ENCODE peak calls at places on chromosomes 4 and X, in six cellular contexts. T is esophagus muscularis mucosa, D is spleen, E is Calu3, X is mammary epithelial cell, L is WTC11. H is an unnamed sample.

GRCh38 chr4:120062663-120063195 is 3.9 kb downstream of the MAD2L1 start:
- DNase-seq in X (no peak), L (no peak), D (no peak), T (no peak), E (no peak), H (no peak)

GRCh38 chrX:10156199-10157031 is at the start of gene CLCN4:
- DNase-seq in L (peak; percentile 58), X (no peak), D (peak; percentile 88), T (no peak), E (peak; percentile 84), H (no peak)

GRCh38 chr4:164892018-164892417 is 15.0 kb downstream of the APELA start:
- DNase-seq in X (no peak), D (no peak), L (no peak), T (no peak), E (no peak), H (no peak)

GRCh38 chr4:53620956-53621355 is 29.7 kb upstream of the LNX1 start:
- DNase-seq in D (no peak), T (no peak), X (no peak), E (no peak), L (no peak), H (no peak)

GRCh38 chr4:36172650-36173049 is 71.7 kb downstream of the ARAP2 start:
- DNase-seq in D (no peak), T (no peak), L (no peak), E (no peak), X (no peak), H (no peak)

GRCh38 chrX:8607326-8607725 is 124.6 kb downstream of the ANOS1 start:
- DNase-seq in X (peak; percentile 61), E (no peak), L (no peak), T (no peak), D (no peak), H (no peak)

GRCh38 chr4:48194986-48195773 is 61.1 kb upstream of the TXK start:
- DNase-seq in X (peak; percentile 26), L (no peak), E (no peak), D (no peak), T (no peak), H (no peak)

GRCh38 chrX:38561951-38562719 is 793 bp downstream of the TSPAN7 start:
- DNase-seq in X (no peak), L (peak; percentile 19), E (no peak), D (peak; percentile 78), T (no peak), H (peak; percentile 80)

GRCh38 chr4:170589597-170590191 is 499.9 kb upstream of the AADAT start:
- DNase-seq in T (no peak), D (no peak), X (peak; percentile 54), L (no peak), E (peak; percentile 12), H (no peak)

GRCh38 chr4:92825785-92826184 is 522.0 kb downstream of the GRID2 start:
- DNase-seq in T (no peak), E (no peak), L (no peak), D (no peak), X (no peak), H (no peak)

GRCh38 chr4:44674471-44674870 is 3.7 kb upstream of the GUF1 start:
- DNase-seq in L (no peak), D (no peak), T (no peak), E (no peak), X (no peak), H (no peak)
- TF ChIP-seq CTCF in L (no peak), D (no peak), T (no peak), E (no peak), X (no peak), H (peak; percentile 63)

GRCh38 chrX:128616933-128617332 is 564.7 kb upstream of the ACTRT1 start:
- DNase-seq in L (no peak), X (peak; percentile 0), E (no peak), D (no peak), T (no peak), H (no peak)

GRCh38 chrX:128623361-128623760 is 571.2 kb upstream of the ACTRT1 start:
- DNase-seq in T (no peak), D (peak; percentile 63), E (no peak), X (no peak), L (no peak), H (peak; percentile 79)

GRCh38 chrX:128622296-128622695 is 570.1 kb upstream of the ACTRT1 start:
- DNase-seq in E (no peak), D (peak; percentile 59), X (no peak), L (no peak), T (no peak), H (peak; percentile 62)

DNA sequence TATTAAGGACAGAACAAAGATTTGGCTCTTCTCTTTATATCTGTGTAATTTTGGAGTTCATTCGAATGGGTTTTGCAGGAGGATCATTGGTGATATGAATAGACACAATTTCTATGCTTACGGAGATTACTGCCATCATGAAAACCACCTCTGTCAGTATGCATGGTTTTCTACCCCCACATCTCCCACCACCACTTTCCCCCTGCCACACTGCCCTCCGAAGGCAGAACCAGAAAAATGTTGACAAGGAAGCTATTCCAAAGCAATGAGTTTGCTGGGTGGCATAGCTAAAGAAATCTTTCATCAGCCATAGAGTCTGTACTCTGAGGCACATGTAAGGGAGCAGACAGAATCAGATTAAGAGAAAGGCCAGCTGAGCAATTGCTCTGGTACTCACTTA is 567.3 kb upstream of the ACTRT1 start:
- DNase-seq in L (no peak), D (no peak), T (no peak), X (no peak), E (no peak), H (no peak)
- TF ChIP-seq CTCF in L (no peak), D (no peak), T (no peak), X (no peak), E (no peak), H (no peak)

GRCh38 chr4:153790962-153791551 is 2.2 kb upstream of the SFRP2 start:
- DNase-seq in L (peak; percentile 84), E (peak; percentile 37), X (no peak), T (no peak), D (peak; percentile 84), H (no peak)

GRCh38 chr4:153792007-153792892 is 3.4 kb upstream of the SFRP2 start:
- DNase-seq in E (no peak), X (peak; percentile 67), T (no peak), D (no peak), L (peak; percentile 93), H (no peak)

GRCh38 chr4:153794001-153794400 is 5.1 kb upstream of the SFRP2 start:
- DNase-seq in T (no peak), L (no peak), X (no peak), E (no peak), D (no peak), H (no peak)

GRCh38 chr4:153789741-153790651 is 1.1 kb upstream of the SFRP2 start:
- DNase-seq in L (peak; percentile 82), T (no peak), E (no peak), D (no peak), X (no peak), H (no peak)

GRCh38 chr4:153792893-153793227 is 4.0 kb upstream of the SFRP2 start:
- DNase-seq in X (no peak), L (peak; percentile 66), E (no peak), T (no peak), D (no peak), H (no peak)
- TF ChIP-seq CTCF in X (no peak), L (no peak), E (no peak), T (no peak), D (no peak), H (no peak)

DNA sequence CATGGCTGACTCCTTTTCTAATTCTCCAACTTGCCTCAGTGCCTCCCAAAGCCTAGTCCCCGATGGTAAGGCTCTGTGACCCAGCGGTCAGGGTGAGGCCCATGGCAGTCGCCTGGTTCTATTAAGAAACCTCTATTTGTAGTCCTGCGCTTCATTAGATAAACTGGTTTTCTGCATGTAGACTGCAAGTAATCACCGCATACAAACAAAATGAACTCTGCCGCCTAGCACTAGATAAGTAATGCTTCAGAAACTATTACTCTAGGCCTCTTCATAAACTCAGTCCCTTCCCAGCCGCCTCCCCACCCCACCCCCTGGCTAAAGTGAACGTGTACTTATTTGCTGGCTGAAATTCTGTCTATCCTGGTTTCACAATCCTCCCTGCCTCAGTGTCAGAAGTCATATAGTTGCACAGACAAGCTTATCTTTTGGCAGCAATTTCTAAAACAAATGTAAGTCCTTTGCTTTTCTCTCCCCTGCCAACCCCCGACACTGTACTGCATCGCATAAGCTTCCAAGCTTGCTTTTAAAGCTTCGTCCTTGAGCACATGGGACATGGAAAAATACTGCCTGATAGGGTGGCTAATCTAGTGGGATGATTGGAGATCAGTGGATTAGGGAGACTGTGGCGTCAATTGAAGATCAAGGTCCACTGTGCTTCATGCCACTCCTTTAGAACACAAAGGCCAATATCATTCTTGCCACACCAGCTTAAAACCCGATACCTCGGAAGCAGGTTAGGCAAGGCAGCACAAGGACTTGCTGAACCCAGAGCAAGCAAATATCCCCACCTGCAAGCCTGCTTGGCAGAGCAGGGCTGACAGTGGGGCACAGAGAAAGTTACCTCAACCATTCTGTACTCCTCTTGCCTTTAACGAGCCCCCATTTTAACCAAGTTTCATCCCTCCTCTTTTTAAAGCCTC is 125.8 kb downstream of the IRF2 start:
- DNase-seq in T (no peak), E (peak; percentile 66), D (no peak), L (no peak), X (no peak), H (no peak)
- TF ChIP-seq CTCF in T (no peak), E (no peak), D (no peak), L (no peak), X (no peak), H (no peak)

DNA sequence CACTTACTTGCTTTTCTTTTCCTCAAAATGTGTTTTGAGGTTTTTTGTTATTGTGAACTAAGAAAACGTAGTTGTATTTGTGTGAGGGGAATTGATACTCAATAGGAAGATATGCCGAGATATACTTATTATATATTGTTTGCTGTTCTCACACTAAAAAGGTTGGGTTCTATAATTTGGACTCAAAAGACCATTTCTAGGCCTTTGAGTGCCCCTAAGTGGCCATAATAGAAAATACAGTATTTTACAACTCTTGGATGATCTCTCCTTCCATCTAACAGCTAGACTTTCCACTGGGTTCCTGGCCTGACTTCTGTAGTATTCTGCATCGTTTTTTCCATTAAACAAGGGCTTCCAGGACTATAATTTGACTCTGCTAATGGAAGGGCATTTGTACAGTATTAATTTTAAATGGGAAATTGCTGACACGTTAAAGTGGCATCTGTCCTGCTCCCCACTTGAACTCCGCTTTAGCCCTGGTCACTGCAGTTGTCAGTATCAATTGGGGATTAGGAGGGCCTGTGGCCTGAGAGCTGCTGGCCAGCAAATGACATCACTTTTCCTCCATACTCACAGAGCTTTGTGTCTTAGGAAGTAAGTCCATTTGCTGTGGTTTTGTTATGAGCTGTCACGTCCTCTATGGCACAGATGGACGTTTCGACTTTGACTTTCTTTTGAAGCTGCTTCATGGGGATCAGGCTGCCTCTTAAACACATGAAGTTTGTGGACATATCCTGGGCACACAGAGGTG is 176.9 kb downstream of the SLIT2 start:
- DNase-seq in E (no peak), L (no peak), T (no peak), D (no peak), X (no peak), H (no peak)
- TF ChIP-seq CTCF in E (no peak), L (no peak), T (no peak), D (no peak), X (peak; percentile 24), H (peak; percentile 76)

GRCh38 chr4:108180513-108180912 is 11.8 kb upstream of the LEF1 start:
- DNase-seq in T (no peak), X (no peak), L (no peak), E (no peak), D (no peak), H (no peak)

GRCh38 chr4:108175966-108176365 is 7.2 kb upstream of the LEF1 start:
- DNase-seq in D (no peak), X (no peak), E (no peak), T (no peak), L (no peak), H (no peak)

GRCh38 chr4:108181704-108182103 is 13.0 kb upstream of the LEF1 start:
- DNase-seq in X (no peak), D (no peak), L (no peak), T (no peak), E (no peak), H (no peak)
- TF ChIP-seq CTCF in X (no peak), D (no peak), L (no peak), T (no peak), E (no peak), H (peak; percentile 29)

H was measured in chondrocyte.